ENCODE peak calls at places on chromosomes 12 and 14, in seven cellular contexts. A is neuronal stem cell, M is H9, X is IMR-90, P is mesenchymal stem cell, I is trophoblast cell, O is H1. D is an unnamed sample.

GRCh38 chr12:112096070-112096469 is 12.5 kb downstream of the NAA25 start:
- DNase-seq in A (no peak), M (no peak), X (no peak), P (no peak), I (no peak), O (no peak), D (no peak)

GRCh38 chr12:52515319-52515646 is 4.9 kb downstream of the KRT5 start:
- DNase-seq in A (no peak), M (no peak), X (no peak), P (no peak), I (no peak), O (no peak), D (no peak)

GRCh38 chr12:43282106-43282505 is 269.9 kb downstream of the ADAMTS20 start:
- DNase-seq in A (no peak), M (no peak), X (peak; percentile 65), P (peak; percentile 38), I (no peak), O (no peak), D (no peak)

GRCh38 chr12:108561852-108562347 is 496 bp upstream of the ISCU start:
- DNase-seq in A (no peak), M (no peak), X (no peak), P (no peak), I (no peak), O (no peak), D (peak; percentile 62)

GRCh38 chr14:50084666-50085065 is 31.7 kb downstream of the VCPKMT start:
- DNase-seq in A (no peak), M (no peak), X (no peak), P (no peak), I (no peak), O (no peak), D (no peak)

GRCh38 chr14:73973497-73973896 is 23.4 kb downstream of the COQ6 start:
- DNase-seq in A (no peak), M (no peak), X (no peak), P (no peak), I (no peak), O (no peak), D (no peak)

GRCh38 chr14:105249175-105250007 is 1.1 kb downstream of the BTBD6 start:
- DNase-seq in A (peak; percentile 9), M (peak; percentile 31), X (peak; percentile 26), P (peak; percentile 51), I (peak; percentile 37), O (peak; percentile 62), D (peak; percentile 27)

GRCh38 chr14:92974541-92975345 is 51.8 kb downstream of the CHGA start:
- DNase-seq in A (no peak), M (no peak), X (no peak), P (no peak), I (no peak), O (no peak), D (no peak)

GRCh38 chr14:103393078-103393477 is 7.9 kb downstream of the MARK3 start:
- DNase-seq in A (no peak), M (no peak), X (no peak), P (no peak), I (no peak), O (no peak), D (peak; percentile 71)

GRCh38 chr14:45679852-45680251 is 426.9 kb upstream of the MIS18BP1 start:
- DNase-seq in A (no peak), M (no peak), X (peak; percentile 69), P (peak; percentile 71), I (no peak), O (no peak), D (peak; percentile 9)

GRCh38 chr14:74793506-74794155 is 30.5 kb downstream of the YLPM1 start:
- DNase-seq in A (no peak), M (no peak), X (no peak), P (peak; percentile 12), I (no peak), O (no peak), D (peak; percentile 40)

GRCh38 chr12:53061404-53062010 is 11.6 kb downstream of the TNS2 start:
- DNase-seq in A (no peak), M (peak; percentile 81), X (no peak), P (no peak), I (peak; percentile 21), O (no peak), D (peak; percentile 57)

GRCh38 chr14:104600805-104601204 is 3.8 kb downstream of the TMEM179 start:
- DNase-seq in A (no peak), M (no peak), X (no peak), P (no peak), I (no peak), O (no peak), D (no peak)

GRCh38 chr14:20436363-20436755 is 393 bp upstream of the KLHL33 start:
- DNase-seq in A (no peak), M (no peak), X (peak; percentile 75), P (no peak), I (no peak), O (no peak), D (no peak)

GRCh38 chr14:98167253-98167652 is 1104.7 kb downstream of the BCL11B start:
- DNase-seq in A (no peak), M (no peak), X (no peak), P (no peak), I (no peak), O (no peak), D (no peak)

GRCh38 chr12:7012024-7012607 is 6.2 kb downstream of the LPCAT3 start:
- DNase-seq in A (no peak), M (no peak), X (no peak), P (no peak), I (no peak), O (no peak), D (peak; percentile 31)

GRCh38 chr14:32383337-32384009 is 54.4 kb downstream of the AKAP6 start:
- DNase-seq in A (no peak), M (no peak), X (no peak), P (no peak), I (no peak), O (no peak), D (no peak)

DNA sequence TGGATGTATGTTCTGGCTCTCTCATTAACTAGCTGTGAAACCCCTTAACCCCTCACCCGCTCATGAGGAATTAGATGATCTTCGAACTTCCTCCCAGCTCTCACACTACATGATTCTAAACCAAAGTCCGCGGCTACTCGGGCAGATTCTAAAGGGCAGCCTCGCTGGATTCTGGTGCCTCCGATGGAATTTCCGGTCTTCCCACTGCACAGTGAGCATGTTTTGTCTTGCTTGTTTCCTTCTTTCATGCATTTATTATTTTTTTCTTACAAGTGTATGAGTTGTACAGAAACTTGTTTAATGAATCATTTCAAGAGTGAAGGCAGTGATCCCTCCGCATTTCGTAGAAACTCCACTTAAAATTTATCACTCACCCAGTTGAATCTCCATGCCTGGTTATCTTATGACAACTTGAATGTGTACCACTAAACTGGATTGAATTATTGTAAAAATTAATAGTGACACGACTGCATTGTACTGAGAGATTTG is 4.5 kb upstream of the HCAR3 start:
- DNase-seq in A (no peak), M (no peak), X (no peak), P (no peak), I (no peak), O (no peak), D (no peak)
- H3K4ac ChIP-seq in A (no peak overlapping the region), M (no peak overlapping the region), X (peak overlapping the region; percentile 59), P (no peak overlapping the region), I (no peak overlapping the region), O (no peak overlapping the region), D (no peak overlapping the region)

GRCh38 chr12:109871678-109872314 is 8.5 kb downstream of the GLTP start:
- DNase-seq in A (no peak), M (no peak), X (peak; percentile 23), P (no peak), I (no peak), O (no peak), D (no peak)
- H3K4ac ChIP-seq in A (no peak overlapping the region), M (no peak overlapping the region), X (no peak overlapping the region), P (no peak overlapping the region), I (no peak overlapping the region), O (no peak overlapping the region), D (no peak overlapping the region)

GRCh38 chr12:97995578-97995977 is 519.8 kb upstream of the TMPO start:
- DNase-seq in A (no peak), M (no peak), X (no peak), P (no peak), I (no peak), O (no peak), D (no peak)

GRCh38 chr12:97989366-97989940 is 525.9 kb upstream of the TMPO start:
- DNase-seq in A (no peak), M (no peak), X (no peak), P (no peak), I (no peak), O (no peak), D (no peak)

GRCh38 chr12:97995085-97995484 is 520.3 kb upstream of the TMPO start:
- DNase-seq in A (no peak), M (no peak), X (no peak), P (no peak), I (no peak), O (no peak), D (no peak)
- H3K4ac ChIP-seq in A (no peak overlapping the region), M (no peak overlapping the region), X (no peak overlapping the region), P (no peak overlapping the region), I (no peak overlapping the region), O (no peak overlapping the region), D (no peak overlapping the region)

GRCh38 chr12:77153706-77154105 is 88.3 kb upstream of the E2F7 start:
- DNase-seq in A (no peak), M (no peak), X (no peak), P (no peak), I (no peak), O (no peak), D (no peak)
- H3K4ac ChIP-seq in A (no peak overlapping the region), M (no peak overlapping the region), X (no peak overlapping the region), P (no peak overlapping the region), I (no peak overlapping the region), O (no peak overlapping the region), D (no peak overlapping the region)

GRCh38 chr14:77738559-77739250 is 22.3 kb downstream of the SNW1 start:
- DNase-seq in A (no peak), M (no peak), X (peak; percentile 45), P (no peak), I (no peak), O (no peak), D (no peak)

GRCh38 chr14:77746064-77746463 is 14.9 kb downstream of the SNW1 start:
- DNase-seq in A (no peak), M (no peak), X (no peak), P (no peak), I (no peak), O (no peak), D (no peak)

DNA sequence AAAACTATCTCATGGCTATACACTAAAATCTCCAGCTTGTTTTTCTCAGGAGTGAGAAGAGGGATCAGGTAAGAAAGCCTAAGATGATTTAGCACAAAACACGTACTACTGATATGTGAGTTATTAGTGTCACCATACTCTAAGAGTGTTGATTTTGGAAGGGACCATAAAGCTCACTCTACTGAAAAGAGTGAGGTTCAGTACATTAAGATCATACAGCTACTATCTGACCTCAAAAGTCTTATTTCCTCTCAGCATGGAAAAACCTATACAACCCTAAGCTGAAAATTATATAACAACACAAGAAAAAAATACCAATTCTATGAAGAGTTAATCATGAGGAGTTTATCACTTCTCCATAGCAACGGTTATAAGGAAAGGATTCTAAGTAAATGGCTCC is 19.5 kb downstream of the SNW1 start:
- DNase-seq in A (no peak), M (no peak), X (no peak), P (no peak), I (no peak), O (no peak), D (no peak)
- H3K4ac ChIP-seq in A (no peak overlapping the region), M (no peak overlapping the region), X (no peak overlapping the region), P (no peak overlapping the region), I (no peak overlapping the region), O (no peak overlapping the region), D (no peak overlapping the region)

GRCh38 chr12:55132816-55133215 is 6.6 kb downstream of the OR9K2 start:
- DNase-seq in A (no peak), M (no peak), X (no peak), P (no peak), I (no peak), O (no peak), D (peak; percentile 1)
- H3K4ac ChIP-seq in A (no peak overlapping the region), M (no peak overlapping the region), X (no peak overlapping the region), P (no peak overlapping the region), I (no peak overlapping the region), O (no peak overlapping the region), D (no peak overlapping the region)